ENCODE peak calls at places on chromosomes 1 and 21, in four cellular contexts. Q is C1 segment of cervical spinal cord; R is SK-N-SH; B is activated CD4-positive, alpha-beta T cell treated with anti-CD3 and anti-CD28 coated beads for 24 hours. A is an unnamed sample.

GRCh38 chr1:230321741-230322420 is 104.3 kb downstream of the PGBD5 start:
- DNase-seq in Q (no peak), R (no peak), B (no peak), A (no peak)

GRCh38 chr1:212110617-212111016 is 75.1 kb downstream of the DTL start:
- DNase-seq in Q (no peak), R (no peak), B (no peak), A (no peak)

GRCh38 chr1:158203693-158204457 is 23.2 kb downstream of the CD1D start:
- DNase-seq in Q (no peak), R (peak), B (no peak), A (no peak)

GRCh38 chr1:116147114-116147510 is 35.9 kb downstream of the MAB21L3 start:
- DNase-seq in Q (no peak), R (no peak), B (no peak), A (no peak)

GRCh38 chr1:245431706-245432105 is 276.9 kb downstream of the KIF26B start:
- DNase-seq in Q (no peak), R (no peak), B (no peak), A (no peak)

GRCh38 chr1:203284411-203285208 is 20.7 kb upstream of the BTG2 start:
- DNase-seq in Q (no peak), R (no peak), B (no peak), A (no peak)

GRCh38 chr1:173433927-173434326 is 43.2 kb upstream of the PRDX6 start:
- DNase-seq in Q (no peak), R (no peak), B (no peak), A (no peak)

GRCh38 chr1:24318238-24318987 is 744 bp upstream of the GRHL3 start:
- DNase-seq in Q (no peak), R (peak), B (no peak), A (no peak)

GRCh38 chr1:240100351-240100750 is 8.7 kb downstream of the FMN2 start:
- DNase-seq in Q (no peak), R (no peak), B (no peak), A (no peak)

GRCh38 chr1:201085902-201086735 is 26.1 kb downstream of the CACNA1S start:
- DNase-seq in Q (no peak), R (peak), B (peak), A (peak)

GRCh38 chr1:5830771-5831599 is 161.2 kb downstream of the NPHP4 start:
- DNase-seq in Q (no peak), R (peak), B (no peak), A (no peak)

GRCh38 chr21:32753818-32754610 is 17.5 kb downstream of the PAXBP1 start:
- DNase-seq in Q (no peak), R (no peak), B (no peak), A (no peak)

GRCh38 chr1:56526571-56527174 is 52.7 kb downstream of the PLPP3 start:
- DNase-seq in Q (no peak), R (no peak), B (no peak), A (peak)

GRCh38 chr1:24155011-24155782 is 12.3 kb upstream of the IL22RA1 start:
- DNase-seq in Q (no peak), R (peak), B (no peak), A (no peak)

GRCh38 chr1:199404191-199404590 is 623.3 kb upstream of the NR5A2 start:
- DNase-seq in Q (no peak), R (no peak), B (no peak), A (no peak)